ENCODE peak calls at places on chromosomes 4 and X, in ten cellular contexts. One of them, this sample, is unnamed.

GRCh38 chrX:72305286-72306084 is at the start of gene CITED1:
- DNase-seq in fibroblast of pulmonary artery: no peak
- DNase-seq in ovary: no peak
- DNase-seq in cardiac muscle cell: no peak
- DNase-seq in AG09309: no peak
- DNase-seq in left ventricle myocardium inferior: no peak
- DNase-seq in lower lobe of right lung: peak
- DNase-seq in endothelial cell of umbilical vein: no peak
- DNase-seq in upper lobe of right lung: no peak
- DNase-seq in mesenchymal stem cell: peak
- DNase-seq in this sample: no peak

GRCh38 chrX:153687121-153688039 is at the start of gene SLC6A8:
- DNase-seq in fibroblast of pulmonary artery: peak
- DNase-seq in ovary: peak
- DNase-seq in cardiac muscle cell: peak
- DNase-seq in AG09309: no peak
- DNase-seq in left ventricle myocardium inferior: peak
- DNase-seq in lower lobe of right lung: peak
- DNase-seq in endothelial cell of umbilical vein: peak
- DNase-seq in upper lobe of right lung: peak
- DNase-seq in mesenchymal stem cell: peak
- DNase-seq in this sample: no peak

GRCh38 chr4:38466401-38466800 is 197.6 kb upstream of the KLF3 start:
- DNase-seq in fibroblast of pulmonary artery: no peak
- DNase-seq in ovary: no peak
- DNase-seq in cardiac muscle cell: no peak
- DNase-seq in AG09309: no peak
- DNase-seq in left ventricle myocardium inferior: no peak
- DNase-seq in lower lobe of right lung: no peak
- DNase-seq in endothelial cell of umbilical vein: no peak
- DNase-seq in upper lobe of right lung: no peak
- DNase-seq in mesenchymal stem cell: no peak
- DNase-seq in this sample: no peak

GRCh38 chr4:74072739-74073138 is 26.3 kb downstream of the CXCL2 start:
- DNase-seq in fibroblast of pulmonary artery: no peak
- DNase-seq in ovary: no peak
- DNase-seq in cardiac muscle cell: no peak
- DNase-seq in AG09309: no peak
- DNase-seq in left ventricle myocardium inferior: no peak
- DNase-seq in lower lobe of right lung: no peak
- DNase-seq in endothelial cell of umbilical vein: no peak
- DNase-seq in upper lobe of right lung: no peak
- DNase-seq in mesenchymal stem cell: no peak
- DNase-seq in this sample: no peak

GRCh38 chrX:45775462-45775861 is 574.8 kb upstream of the DIPK2B start:
- DNase-seq in fibroblast of pulmonary artery: peak
- DNase-seq in ovary: no peak
- DNase-seq in cardiac muscle cell: no peak
- DNase-seq in AG09309: peak
- DNase-seq in left ventricle myocardium inferior: no peak
- DNase-seq in lower lobe of right lung: no peak
- DNase-seq in endothelial cell of umbilical vein: peak
- DNase-seq in upper lobe of right lung: no peak
- DNase-seq in mesenchymal stem cell: peak
- DNase-seq in this sample: peak

GRCh38 chr4:154399259-154399974 is 92.2 kb downstream of the DCHS2 start:
- DNase-seq in fibroblast of pulmonary artery: peak
- DNase-seq in ovary: no peak
- DNase-seq in cardiac muscle cell: peak
- DNase-seq in AG09309: peak
- DNase-seq in left ventricle myocardium inferior: no peak
- DNase-seq in lower lobe of right lung: no peak
- DNase-seq in endothelial cell of umbilical vein: no peak
- DNase-seq in upper lobe of right lung: no peak
- DNase-seq in mesenchymal stem cell: peak
- DNase-seq in this sample: peak

GRCh38 chr4:35151816-35152572 is 1092.3 kb downstream of the ARAP2 start:
- DNase-seq in fibroblast of pulmonary artery: no peak
- DNase-seq in ovary: no peak
- DNase-seq in cardiac muscle cell: peak
- DNase-seq in AG09309: no peak
- DNase-seq in left ventricle myocardium inferior: no peak
- DNase-seq in lower lobe of right lung: no peak
- DNase-seq in endothelial cell of umbilical vein: no peak
- DNase-seq in upper lobe of right lung: no peak
- DNase-seq in mesenchymal stem cell: peak
- DNase-seq in this sample: no peak

GRCh38 chrX:136953867-136954787 is 73.6 kb upstream of the RBMX start:
- DNase-seq in fibroblast of pulmonary artery: peak
- DNase-seq in ovary: peak
- DNase-seq in cardiac muscle cell: peak
- DNase-seq in AG09309: peak
- DNase-seq in left ventricle myocardium inferior: peak
- DNase-seq in lower lobe of right lung: peak
- DNase-seq in endothelial cell of umbilical vein: peak
- DNase-seq in upper lobe of right lung: peak
- DNase-seq in mesenchymal stem cell: peak
- DNase-seq in this sample: peak

GRCh38 chr4:149997881-149998421 is 80.3 kb upstream of the DCLK2 start:
- DNase-seq in fibroblast of pulmonary artery: no peak
- DNase-seq in ovary: no peak
- DNase-seq in cardiac muscle cell: no peak
- DNase-seq in AG09309: no peak
- DNase-seq in left ventricle myocardium inferior: no peak
- DNase-seq in lower lobe of right lung: no peak
- DNase-seq in endothelial cell of umbilical vein: peak
- DNase-seq in upper lobe of right lung: no peak
- DNase-seq in mesenchymal stem cell: peak
- DNase-seq in this sample: no peak

GRCh38 chr4:184636897-184637296 is 12.3 kb downstream of the CASP3 start:
- DNase-seq in fibroblast of pulmonary artery: no peak
- DNase-seq in ovary: no peak
- DNase-seq in cardiac muscle cell: no peak
- DNase-seq in AG09309: no peak
- DNase-seq in left ventricle myocardium inferior: no peak
- DNase-seq in lower lobe of right lung: no peak
- DNase-seq in endothelial cell of umbilical vein: no peak
- DNase-seq in upper lobe of right lung: no peak
- DNase-seq in mesenchymal stem cell: no peak
- DNase-seq in this sample: no peak

GRCh38 chrX:72094894-72095293 is 36.8 kb downstream of the RTL5 start:
- DNase-seq in fibroblast of pulmonary artery: peak
- DNase-seq in ovary: peak
- DNase-seq in cardiac muscle cell: peak
- DNase-seq in AG09309: no peak
- DNase-seq in left ventricle myocardium inferior: peak
- DNase-seq in lower lobe of right lung: peak
- DNase-seq in endothelial cell of umbilical vein: peak
- DNase-seq in upper lobe of right lung: no peak
- DNase-seq in mesenchymal stem cell: peak
- DNase-seq in this sample: no peak

GRCh38 chrX:49848275-49848674 is 19.2 kb downstream of the PAGE4 start:
- DNase-seq in fibroblast of pulmonary artery: no peak
- DNase-seq in ovary: no peak
- DNase-seq in cardiac muscle cell: no peak
- DNase-seq in AG09309: no peak
- DNase-seq in left ventricle myocardium inferior: no peak
- DNase-seq in lower lobe of right lung: no peak
- DNase-seq in endothelial cell of umbilical vein: no peak
- DNase-seq in upper lobe of right lung: no peak
- DNase-seq in mesenchymal stem cell: no peak
- DNase-seq in this sample: no peak

GRCh38 chr4:55439023-55439422 is 43.3 kb downstream of the TMEM165 start:
- DNase-seq in fibroblast of pulmonary artery: no peak
- DNase-seq in ovary: no peak
- DNase-seq in cardiac muscle cell: no peak
- DNase-seq in AG09309: no peak
- DNase-seq in left ventricle myocardium inferior: no peak
- DNase-seq in lower lobe of right lung: no peak
- DNase-seq in endothelial cell of umbilical vein: no peak
- DNase-seq in upper lobe of right lung: no peak
- DNase-seq in mesenchymal stem cell: no peak
- DNase-seq in this sample: no peak

GRCh38 chr4:79492148-79492547 is 84.1 kb upstream of the GK2 start:
- DNase-seq in fibroblast of pulmonary artery: peak
- DNase-seq in ovary: no peak
- DNase-seq in cardiac muscle cell: no peak
- DNase-seq in AG09309: no peak
- DNase-seq in left ventricle myocardium inferior: peak
- DNase-seq in lower lobe of right lung: no peak
- DNase-seq in endothelial cell of umbilical vein: no peak
- DNase-seq in upper lobe of right lung: no peak
- DNase-seq in mesenchymal stem cell: no peak
- DNase-seq in this sample: no peak

GRCh38 chrX:13254076-13254785 is 65.6 kb downstream of the ATXN3L start:
- DNase-seq in fibroblast of pulmonary artery: peak
- DNase-seq in ovary: peak
- DNase-seq in cardiac muscle cell: no peak
- DNase-seq in AG09309: no peak
- DNase-seq in left ventricle myocardium inferior: no peak
- DNase-seq in lower lobe of right lung: peak
- DNase-seq in endothelial cell of umbilical vein: peak
- DNase-seq in upper lobe of right lung: peak
- DNase-seq in mesenchymal stem cell: peak
- DNase-seq in this sample: no peak

GRCh38 chr4:67751260-67751659 is 2.9 kb downstream of the GNRHR start:
- DNase-seq in fibroblast of pulmonary artery: peak
- DNase-seq in ovary: no peak
- DNase-seq in cardiac muscle cell: no peak
- DNase-seq in AG09309: no peak
- DNase-seq in left ventricle myocardium inferior: no peak
- DNase-seq in lower lobe of right lung: no peak
- DNase-seq in endothelial cell of umbilical vein: peak
- DNase-seq in upper lobe of right lung: no peak
- DNase-seq in mesenchymal stem cell: peak
- DNase-seq in this sample: no peak
- H3K4me3 ChIP-seq in fibroblast of pulmonary artery: no peak
- H3K4me3 ChIP-seq in ovary: no peak
- H3K4me3 ChIP-seq in cardiac muscle cell: no peak
- H3K4me3 ChIP-seq in AG09309: no peak
- H3K4me3 ChIP-seq in left ventricle myocardium inferior: no peak
- H3K4me3 ChIP-seq in lower lobe of right lung: no peak
- H3K4me3 ChIP-seq in endothelial cell of umbilical vein: no peak
- H3K4me3 ChIP-seq in upper lobe of right lung: no peak
- H3K4me3 ChIP-seq in mesenchymal stem cell: no peak
- H3K4me3 ChIP-seq in this sample: no peak

GRCh38 chrX:10012776-10013175 is 45.6 kb downstream of the CLDN34 start:
- DNase-seq in fibroblast of pulmonary artery: no peak
- DNase-seq in ovary: no peak
- DNase-seq in cardiac muscle cell: no peak
- DNase-seq in AG09309: no peak
- DNase-seq in left ventricle myocardium inferior: no peak
- DNase-seq in lower lobe of right lung: no peak
- DNase-seq in endothelial cell of umbilical vein: no peak
- DNase-seq in upper lobe of right lung: no peak
- DNase-seq in mesenchymal stem cell: no peak
- DNase-seq in this sample: no peak

GRCh38 chrX:10011261-10011931 is 44.2 kb downstream of the CLDN34 start:
- DNase-seq in fibroblast of pulmonary artery: peak
- DNase-seq in ovary: no peak
- DNase-seq in cardiac muscle cell: no peak
- DNase-seq in AG09309: no peak
- DNase-seq in left ventricle myocardium inferior: no peak
- DNase-seq in lower lobe of right lung: no peak
- DNase-seq in endothelial cell of umbilical vein: peak
- DNase-seq in upper lobe of right lung: no peak
- DNase-seq in mesenchymal stem cell: peak
- DNase-seq in this sample: no peak

GRCh38 chrX:10010686-10011085 is 43.5 kb downstream of the CLDN34 start:
- DNase-seq in fibroblast of pulmonary artery: peak
- DNase-seq in ovary: no peak
- DNase-seq in cardiac muscle cell: no peak
- DNase-seq in AG09309: no peak
- DNase-seq in left ventricle myocardium inferior: no peak
- DNase-seq in lower lobe of right lung: no peak
- DNase-seq in endothelial cell of umbilical vein: peak
- DNase-seq in upper lobe of right lung: no peak
- DNase-seq in mesenchymal stem cell: peak
- DNase-seq in this sample: no peak

GRCh38 chrX:10014462-10015373 is 47.6 kb downstream of the CLDN34 start:
- DNase-seq in fibroblast of pulmonary artery: peak
- DNase-seq in ovary: peak
- DNase-seq in cardiac muscle cell: peak
- DNase-seq in AG09309: peak
- DNase-seq in left ventricle myocardium inferior: peak
- DNase-seq in lower lobe of right lung: peak
- DNase-seq in endothelial cell of umbilical vein: peak
- DNase-seq in upper lobe of right lung: peak
- DNase-seq in mesenchymal stem cell: peak
- DNase-seq in this sample: peak

DNA sequence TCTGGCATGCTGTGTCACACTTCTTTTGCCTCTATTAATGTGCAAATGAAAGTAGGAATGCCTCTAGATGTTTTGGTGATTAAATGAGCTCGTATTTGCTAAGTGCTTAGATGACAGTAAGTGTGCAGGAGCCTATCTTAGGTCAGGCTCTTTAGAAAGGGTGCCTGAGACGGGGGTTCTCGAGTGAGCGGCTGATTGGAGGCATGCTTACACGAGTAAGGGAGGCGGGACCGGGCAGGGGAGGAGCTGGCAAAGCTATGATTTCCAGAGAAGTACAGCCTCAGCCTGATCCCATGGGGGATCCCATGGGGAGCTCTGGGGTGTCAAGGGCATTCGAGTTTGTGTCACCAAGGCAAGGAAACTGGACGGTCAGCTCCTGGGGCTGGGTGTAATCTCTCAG is 44.8 kb downstream of the CLDN34 start:
- DNase-seq in fibroblast of pulmonary artery: no peak
- DNase-seq in ovary: no peak
- DNase-seq in cardiac muscle cell: no peak
- DNase-seq in AG09309: no peak
- DNase-seq in left ventricle myocardium inferior: no peak
- DNase-seq in lower lobe of right lung: peak
- DNase-seq in endothelial cell of umbilical vein: peak
- DNase-seq in upper lobe of right lung: peak
- DNase-seq in mesenchymal stem cell: peak
- DNase-seq in this sample: no peak
- H3K4me3 ChIP-seq in fibroblast of pulmonary artery: no peak
- H3K4me3 ChIP-seq in ovary: no peak
- H3K4me3 ChIP-seq in cardiac muscle cell: no peak
- H3K4me3 ChIP-seq in AG09309: no peak
- H3K4me3 ChIP-seq in left ventricle myocardium inferior: no peak
- H3K4me3 ChIP-seq in lower lobe of right lung: no peak
- H3K4me3 ChIP-seq in endothelial cell of umbilical vein: no peak
- H3K4me3 ChIP-seq in upper lobe of right lung: no peak
- H3K4me3 ChIP-seq in mesenchymal stem cell: no peak
- H3K4me3 ChIP-seq in this sample: no peak

GRCh38 chr4:145732895-145733880 is 53.2 kb downstream of the C4orf51 start:
- DNase-seq in fibroblast of pulmonary artery: peak
- DNase-seq in ovary: peak
- DNase-seq in cardiac muscle cell: peak
- DNase-seq in AG09309: peak
- DNase-seq in left ventricle myocardium inferior: peak
- DNase-seq in lower lobe of right lung: peak
- DNase-seq in endothelial cell of umbilical vein: peak
- DNase-seq in upper lobe of right lung: peak
- DNase-seq in mesenchymal stem cell: peak
- DNase-seq in this sample: peak
- H3K4me3 ChIP-seq in fibroblast of pulmonary artery: peak
- H3K4me3 ChIP-seq in ovary: peak
- H3K4me3 ChIP-seq in cardiac muscle cell: peak
- H3K4me3 ChIP-seq in AG09309: peak
- H3K4me3 ChIP-seq in left ventricle myocardium inferior: peak
- H3K4me3 ChIP-seq in lower lobe of right lung: peak
- H3K4me3 ChIP-seq in endothelial cell of umbilical vein: peak
- H3K4me3 ChIP-seq in upper lobe of right lung: peak
- H3K4me3 ChIP-seq in mesenchymal stem cell: peak
- H3K4me3 ChIP-seq in this sample: peak

GRCh38 chrX:98141466-98141865 is 1257.8 kb downstream of the RPA4 start:
- DNase-seq in fibroblast of pulmonary artery: no peak
- DNase-seq in ovary: no peak
- DNase-seq in cardiac muscle cell: no peak
- DNase-seq in AG09309: no peak
- DNase-seq in left ventricle myocardium inferior: no peak
- DNase-seq in lower lobe of right lung: no peak
- DNase-seq in endothelial cell of umbilical vein: no peak
- DNase-seq in upper lobe of right lung: no peak
- DNase-seq in mesenchymal stem cell: no peak
- DNase-seq in this sample: no peak
- H3K4me3 ChIP-seq in fibroblast of pulmonary artery: no peak
- H3K4me3 ChIP-seq in ovary: no peak
- H3K4me3 ChIP-seq in cardiac muscle cell: no peak
- H3K4me3 ChIP-seq in AG09309: no peak
- H3K4me3 ChIP-seq in left ventricle myocardium inferior: no peak
- H3K4me3 ChIP-seq in lower lobe of right lung: no peak
- H3K4me3 ChIP-seq in endothelial cell of umbilical vein: no peak
- H3K4me3 ChIP-seq in upper lobe of right lung: no peak
- H3K4me3 ChIP-seq in mesenchymal stem cell: no peak
- H3K4me3 ChIP-seq in this sample: no peak